ENCODE peak calls at places on chromosome 2, in four cellular contexts. N, D, Q and A are unnamed samples.
A peak's percentile ranks its signal among the peaks of the same experiment; 100 is the strongest.

GRCh38 chr2:217204358-217204757 is 344.5 kb upstream of the TNP1 start:
- DNase-seq in N (no peak), D (peak; percentile 42), Q (no peak), A (no peak)

GRCh38 chr2:98658816-98659486 is 50.6 kb downstream of the UNC50 start:
- DNase-seq in N (no peak), D (no peak), Q (no peak), A (no peak)

GRCh38 chr2:73285162-73285739 is 973 bp upstream of the FBXO41 start:
- DNase-seq in N (no peak), D (no peak), Q (no peak), A (no peak)

GRCh38 chr2:25462021-25462420 is 120.3 kb upstream of the DNMT3A start:
- DNase-seq in N (no peak), D (no peak), Q (no peak), A (no peak)

GRCh38 chr2:104915107-104915793 is 61.3 kb downstream of the POU3F3 start:
- DNase-seq in N (no peak), D (no peak), Q (no peak), A (no peak)

GRCh38 chr2:187442378-187442777 is 5.7 kb downstream of the CALCRL start:
- DNase-seq in N (no peak), D (no peak), Q (no peak), A (no peak)

GRCh38 chr2:198444800-198445287 is 640.5 kb downstream of the PLCL1 start:
- DNase-seq in N (no peak), D (no peak), Q (no peak), A (no peak)

GRCh38 chr2:10084567-10084910 is 4.3 kb upstream of the CYS1 start:
- DNase-seq in N (no peak), D (no peak), Q (no peak), A (no peak)

GRCh38 chr2:236101311-236101950 is 66.8 kb downstream of the GBX2 start:
- DNase-seq in N (no peak), D (no peak), Q (peak; percentile 48), A (no peak)

GRCh38 chr2:156483741-156484173 is 47.6 kb downstream of the GPD2 start:
- DNase-seq in N (peak; percentile 22), D (peak; percentile 16), Q (no peak), A (no peak)

GRCh38 chr2:1605659-1606400 is 138.5 kb downstream of the PXDN start:
- DNase-seq in N (no peak), D (peak; percentile 18), Q (no peak), A (no peak)

GRCh38 chr2:31523871-31524492 is 56.8 kb downstream of the SRD5A2 start:
- DNase-seq in N (peak; percentile 75), D (peak; percentile 73), Q (peak; percentile 78), A (no peak)

GRCh38 chr2:160091381-160091780 is 29.0 kb upstream of the PLA2R1 start:
- DNase-seq in N (no peak), D (peak; percentile 72), Q (no peak), A (no peak)
- TF ChIP-seq CTCF in N (no peak), D (no peak), Q (no peak), A (no peak)

GRCh38 chr2:181341855-181342594 is 115.2 kb upstream of the ITGA4 start:
- DNase-seq in N (no peak), D (no peak), Q (no peak), A (no peak)
- TF ChIP-seq CTCF in N (no peak), D (no peak), Q (no peak), A (no peak)

GRCh38 chr2:96760986-96761832 is 507 bp downstream of the CNNM4 start:
- DNase-seq in N (peak; percentile 37), D (peak; percentile 34), Q (peak; percentile 51), A (no peak)

GRCh38 chr2:96762529-96763253 is 2.0 kb downstream of the CNNM4 start:
- DNase-seq in N (no peak), D (peak; percentile 19), Q (peak; percentile 90), A (peak; percentile 39)

GRCh38 chr2:96759548-96759947 is 1.2 kb upstream of the CNNM4 start:
- DNase-seq in N (no peak), D (no peak), Q (no peak), A (no peak)

GRCh38 chr2:96758987-96759386 is 1.7 kb upstream of the CNNM4 start:
- DNase-seq in N (no peak), D (no peak), Q (no peak), A (no peak)

GRCh38 chr2:96760036-96760985 is at the start of gene CNNM4:
- DNase-seq in N (peak; percentile 98), D (peak; percentile 87), Q (peak; percentile 97), A (peak; percentile 73)
- TF ChIP-seq CTCF in N (no peak), D (peak; percentile 14), Q (no peak), A (peak; percentile 26)

GRCh38 chr2:3179208-3179607 is 198.4 kb downstream of the EIPR1 start:
- DNase-seq in N (no peak), D (no peak), Q (peak; percentile 45), A (no peak)
- TF ChIP-seq CTCF in N (no peak), D (no peak), Q (peak; percentile 61), A (peak; percentile 43)

GRCh38 chr2:171703574-171704347 is 16.5 kb downstream of the DYNC1I2 start:
- DNase-seq in N (peak; percentile 28), D (peak; percentile 61), Q (peak; percentile 60), A (no peak)
- TF ChIP-seq CTCF in N (peak; percentile 54), D (peak; percentile 55), Q (peak; percentile 72), A (peak; percentile 54)

GRCh38 chr2:149329068-149329467 is 1.3 kb upstream of the LYPD6 start:
- DNase-seq in N (peak; percentile 13), D (no peak), Q (no peak), A (no peak)
- TF ChIP-seq CTCF in N (peak; percentile 38), D (no peak), Q (peak; percentile 58), A (peak; percentile 65)

DNA sequence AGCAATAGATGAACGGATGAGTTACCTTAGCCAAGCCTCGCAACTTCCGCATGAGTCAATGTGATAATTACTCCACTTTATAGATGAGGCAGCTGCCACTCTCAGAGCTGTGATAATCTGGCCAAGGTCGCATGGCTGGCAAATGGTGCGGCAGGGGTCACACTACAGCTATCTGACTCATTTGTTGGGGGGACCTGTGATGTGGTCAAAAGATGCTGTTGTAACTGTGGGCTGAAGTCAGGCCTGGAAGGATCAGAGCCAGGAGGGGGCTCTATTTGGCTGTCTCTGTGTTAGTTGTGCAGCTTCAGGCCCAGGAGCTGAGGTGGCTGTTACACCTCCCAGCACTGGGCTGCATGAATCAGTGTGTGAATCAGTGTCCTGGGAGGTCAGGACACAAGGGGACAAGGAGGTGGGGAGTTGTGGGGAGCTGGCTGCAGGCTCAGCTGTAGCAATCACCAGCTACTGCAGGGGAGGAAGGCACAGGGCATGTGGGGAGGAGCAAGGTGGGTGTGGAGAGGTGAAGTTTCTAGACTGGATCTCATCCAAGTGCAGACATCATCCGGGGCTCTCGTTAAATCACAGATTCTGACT is 33.1 kb downstream of the NGEF start:
- DNase-seq in N (no peak), D (peak; percentile 53), Q (no peak), A (no peak)
- TF ChIP-seq CTCF in N (no peak), D (peak; percentile 13), Q (no peak), A (peak; percentile 11)

GRCh38 chr2:169362346-169363026 is at the start of gene LRP2:
- DNase-seq in N (peak; percentile 39), D (no peak), Q (peak; percentile 74), A (no peak)

GRCh38 chr2:169363570-169364150 is 1.3 kb upstream of the LRP2 start:
- DNase-seq in N (peak; percentile 62), D (peak; percentile 2), Q (peak; percentile 76), A (no peak)

GRCh38 chr2:169363027-169363569 is 764 bp upstream of the LRP2 start:
- DNase-seq in N (no peak), D (peak; percentile 9), Q (peak; percentile 37), A (no peak)

GRCh38 chr2:169360984-169361705 is 1.2 kb downstream of the LRP2 start:
- DNase-seq in N (peak; percentile 23), D (no peak), Q (peak; percentile 93), A (no peak)

DNA sequence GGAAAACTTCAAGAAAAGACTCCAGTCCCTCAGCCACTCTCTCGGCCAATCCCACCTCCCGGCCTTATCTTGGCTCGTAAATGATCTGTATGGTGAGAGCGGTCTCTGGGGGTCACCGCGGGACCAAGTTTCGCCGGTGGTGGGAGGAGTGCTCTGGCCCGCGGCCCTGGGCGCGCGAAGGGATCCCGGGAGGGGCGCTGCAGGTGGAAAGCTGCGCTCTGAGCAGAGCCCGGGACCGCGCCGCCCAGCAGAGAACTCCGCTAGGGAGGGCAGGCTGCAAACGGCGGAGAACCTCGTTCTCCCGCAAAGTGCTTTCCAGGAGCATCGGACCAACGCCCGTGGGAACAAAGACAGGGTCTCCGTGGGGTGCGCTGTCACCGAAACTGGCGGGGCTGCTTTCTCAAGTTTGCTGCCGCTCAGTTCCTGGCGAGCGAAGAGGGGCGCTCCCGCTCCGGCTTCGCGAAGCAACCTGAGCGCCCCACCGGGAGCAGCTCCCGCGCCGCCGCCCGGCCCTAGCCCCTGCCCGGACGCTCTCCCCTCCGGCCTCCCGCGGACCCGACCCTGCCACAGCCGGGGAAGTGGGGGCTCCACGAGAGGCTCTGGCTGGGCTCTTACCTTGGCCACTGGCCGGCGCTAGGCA is 508 bp downstream of the LRP2 start:
- DNase-seq in N (peak; percentile 71), D (peak; percentile 3), Q (peak; percentile 72), A (no peak)
- TF ChIP-seq CTCF in N (no peak), D (no peak), Q (peak; percentile 7), A (no peak)

GRCh38 chr2:146489386-146489785 is 1355.4 kb upstream of the ACVR2A start:
- DNase-seq in N (no peak), D (no peak), Q (no peak), A (no peak)
- TF ChIP-seq CTCF in N (no peak), D (no peak), Q (no peak), A (no peak)